ENCODE peak calls at places on chromosome 9, in six cellular contexts. H is mammary epithelial cell, P is heart left ventricle, Y is IMR-90, M is neural progenitor cell, F is coronary artery. I is an unnamed sample.

GRCh38 chr9:93575706-93576295 is 583 bp upstream of the PHF2 start:
- DNase-seq in H (peak), P (peak), Y (peak), M (peak), F (peak), I (no peak)

GRCh38 chr9:97980479-97980803 is 2.7 kb upstream of the ANP32B start:
- DNase-seq in H (no peak), P (peak), Y (no peak), M (no peak), F (no peak), I (no peak)

GRCh38 chr9:32378496-32378895 is 5.9 kb upstream of the ACO1 start:
- DNase-seq in H (peak), P (no peak), Y (peak), M (peak), F (no peak), I (no peak)

GRCh38 chr9:95615246-95615645 is 98.5 kb upstream of the PTCH1 start:
- DNase-seq in H (no peak), P (no peak), Y (no peak), M (no peak), F (no peak), I (no peak)

GRCh38 chr9:70569070-70569772 is 154.8 kb upstream of the KLF9 start:
- DNase-seq in H (no peak), P (no peak), Y (peak), M (no peak), F (no peak), I (no peak)

GRCh38 chr9:107360098-107360497 is 77.0 kb downstream of the RAD23B start:
- DNase-seq in H (no peak), P (no peak), Y (peak), M (no peak), F (no peak), I (no peak)

GRCh38 chr9:5336683-5337082 is 3.0 kb downstream of the RLN1 start:
- DNase-seq in H (no peak), P (no peak), Y (no peak), M (no peak), F (no peak), I (no peak)

GRCh38 chr9:18569941-18570630 is 96.1 kb downstream of the ADAMTSL1 start:
- DNase-seq in H (peak), P (no peak), Y (no peak), M (no peak), F (no peak), I (no peak)

GRCh38 chr9:81032831-81033230 is 656.5 kb downstream of the TLE1 start:
- DNase-seq in H (peak), P (no peak), Y (peak), M (no peak), F (no peak), I (no peak)

GRCh38 chr9:99112750-99113417 is 8.0 kb downstream of the TGFBR1 start:
- DNase-seq in H (no peak), P (no peak), Y (no peak), M (no peak), F (no peak), I (no peak)

GRCh38 chr9:115015018-115015635 is 84.7 kb upstream of the TNFSF8 start:
- DNase-seq in H (peak), P (no peak), Y (peak), M (peak), F (no peak), I (no peak)

GRCh38 chr9:123473226-123473625 is 117.2 kb downstream of the CRB2 start:
- DNase-seq in H (no peak), P (no peak), Y (no peak), M (peak), F (no peak), I (no peak)

GRCh38 chr9:5945112-5945511 is 54.4 kb downstream of the MLANA start:
- DNase-seq in H (no peak), P (no peak), Y (no peak), M (no peak), F (no peak), I (no peak)

GRCh38 chr9:17863213-17863883 is 284.5 kb downstream of the SH3GL2 start:
- DNase-seq in H (no peak), P (no peak), Y (no peak), M (no peak), F (no peak), I (no peak)

GRCh38 chr9:86407022-86407421 is 52.8 kb upstream of the TUT7 start:
- DNase-seq in H (peak), P (no peak), Y (peak), M (no peak), F (no peak), I (no peak)

GRCh38 chr9:116165912-116166311 is 12.3 kb downstream of the PAPPA start:
- DNase-seq in H (no peak), P (no peak), Y (peak), M (no peak), F (no peak), I (no peak)

GRCh38 chr9:35673132-35673997 is at the start of gene CA9:
- DNase-seq in H (no peak), P (no peak), Y (no peak), M (no peak), F (no peak), I (no peak)

GRCh38 chr9:125106285-125106893 is 36.9 kb downstream of the SCAI start:
- DNase-seq in H (peak), P (no peak), Y (peak), M (no peak), F (no peak), I (no peak)

GRCh38 chr9:131723632-131724031 is 16.2 kb downstream of the RAPGEF1 start:
- DNase-seq in H (no peak), P (no peak), Y (no peak), M (no peak), F (no peak), I (no peak)

GRCh38 chr9:7320139-7320538 is 479.4 kb downstream of the DMAC1 start:
- DNase-seq in H (peak), P (no peak), Y (peak), M (no peak), F (no peak), I (no peak)

GRCh38 chr9:130971294-130971849 is 32.3 kb upstream of the FIBCD1 start:
- DNase-seq in H (no peak), P (no peak), Y (no peak), M (no peak), F (no peak), I (peak)

GRCh38 chr9:98010450-98010849 is 27.3 kb downstream of the ANP32B start:
- DNase-seq in H (peak), P (no peak), Y (peak), M (peak), F (no peak), I (peak)

GRCh38 chr9:119005162-119005561 is 364.1 kb downstream of the BRINP1 start:
- DNase-seq in H (no peak), P (no peak), Y (no peak), M (peak), F (no peak), I (no peak)

GRCh38 chr9:95443301-95443700 is 73.5 kb downstream of the PTCH1 start:
- DNase-seq in H (no peak), P (no peak), Y (no peak), M (no peak), F (no peak), I (no peak)

GRCh38 chr9:135105938-135106491 is 18.5 kb downstream of the OLFM1 start:
- DNase-seq in H (no peak), P (peak), Y (no peak), M (peak), F (no peak), I (no peak)

GRCh38 chr9:79583957-79584654 is 12.3 kb downstream of the TLE4 start:
- DNase-seq in H (no peak), P (peak), Y (no peak), M (peak), F (no peak), I (no peak)

GRCh38 chr9:9913276-9913832 is 699.4 kb downstream of the PTPRD start:
- DNase-seq in H (no peak), P (no peak), Y (no peak), M (no peak), F (no peak), I (no peak)

GRCh38 chr9:37437010-37437409 is 14.5 kb downstream of the GRHPR start:
- DNase-seq in H (no peak), P (no peak), Y (no peak), M (no peak), F (no peak), I (no peak)

GRCh38 chr9:124217839-124218437 is 39.8 kb upstream of the NEK6 start:
- DNase-seq in H (no peak), P (no peak), Y (no peak), M (no peak), F (peak), I (no peak)

GRCh38 chr9:14345586-14346237 is 31.8 kb upstream of the NFIB start:
- DNase-seq in H (no peak), P (no peak), Y (no peak), M (peak), F (no peak), I (no peak)

GRCh38 chr9:129962889-129963703 is 79.9 kb downstream of the FNBP1 start:
- DNase-seq in H (peak), P (peak), Y (peak), M (peak), F (peak), I (no peak)

GRCh38 chr9:103533318-103533717 is 538.2 kb downstream of the CYLC2 start:
- DNase-seq in H (no peak), P (no peak), Y (no peak), M (no peak), F (no peak), I (no peak)

DNA sequence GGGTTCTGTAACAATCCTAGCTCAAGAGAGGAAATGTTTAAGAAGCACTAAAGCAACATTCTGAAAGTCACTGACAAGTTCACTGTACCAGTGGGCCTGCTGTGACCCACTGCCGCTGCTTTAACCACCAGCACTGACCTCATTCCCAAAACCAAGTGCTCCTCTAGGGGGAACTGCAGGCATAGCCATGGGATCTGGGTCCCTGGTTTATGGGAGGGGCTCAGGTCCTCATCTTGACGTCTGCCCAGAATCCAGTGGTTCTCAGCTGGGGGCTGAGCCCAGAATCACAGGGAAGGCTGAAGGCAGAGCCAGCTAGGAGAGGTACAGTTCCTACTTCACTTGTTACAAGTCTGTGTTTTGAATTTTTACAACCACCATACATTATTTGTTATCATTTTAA is 36.1 kb upstream of the SLC2A8 start:
- DNase-seq in H (peak), P (no peak), Y (peak), M (peak), F (no peak), I (peak)
- TF ChIP-seq CTCF in H (peak), P (no peak), Y (peak), M (peak), F (no peak), I (no peak)

GRCh38 chr9:133499130-133499891 is 20.4 kb upstream of the SLC2A6 start:
- DNase-seq in H (no peak), P (no peak), Y (no peak), M (peak), F (no peak), I (no peak)
- TF ChIP-seq CTCF in H (no peak), P (no peak), Y (no peak), M (no peak), F (no peak), I (no peak)

GRCh38 chr9:34253460-34253837 is 74.6 kb downstream of the UBAP1 start:
- DNase-seq in H (peak), P (peak), Y (peak), M (no peak), F (no peak), I (no peak)
- TF ChIP-seq CTCF in H (peak), P (peak), Y (peak), M (no peak), F (no peak), I (no peak)

GRCh38 chr9:89639367-89639795 is 34.6 kb downstream of the GADD45G start:
- DNase-seq in H (no peak), P (peak), Y (no peak), M (no peak), F (peak), I (no peak)
- TF ChIP-seq CTCF in H (no peak), P (peak), Y (no peak), M (no peak), F (no peak), I (no peak)

GRCh38 chr9:127979015-127979332 is 1.8 kb downstream of the EEIG1 start:
- DNase-seq in H (no peak), P (no peak), Y (no peak), M (no peak), F (no peak), I (no peak)

GRCh38 chr9:127976498-127976897 is 4.3 kb downstream of the EEIG1 start:
- DNase-seq in H (no peak), P (no peak), Y (no peak), M (no peak), F (no peak), I (no peak)

GRCh38 chr9:127979333-127980055 is 1.3 kb downstream of the EEIG1 start:
- DNase-seq in H (peak), P (no peak), Y (peak), M (peak), F (no peak), I (no peak)

GRCh38 chr9:127976943-127977871 is 3.6 kb downstream of the EEIG1 start:
- DNase-seq in H (no peak), P (no peak), Y (no peak), M (no peak), F (no peak), I (no peak)

DNA sequence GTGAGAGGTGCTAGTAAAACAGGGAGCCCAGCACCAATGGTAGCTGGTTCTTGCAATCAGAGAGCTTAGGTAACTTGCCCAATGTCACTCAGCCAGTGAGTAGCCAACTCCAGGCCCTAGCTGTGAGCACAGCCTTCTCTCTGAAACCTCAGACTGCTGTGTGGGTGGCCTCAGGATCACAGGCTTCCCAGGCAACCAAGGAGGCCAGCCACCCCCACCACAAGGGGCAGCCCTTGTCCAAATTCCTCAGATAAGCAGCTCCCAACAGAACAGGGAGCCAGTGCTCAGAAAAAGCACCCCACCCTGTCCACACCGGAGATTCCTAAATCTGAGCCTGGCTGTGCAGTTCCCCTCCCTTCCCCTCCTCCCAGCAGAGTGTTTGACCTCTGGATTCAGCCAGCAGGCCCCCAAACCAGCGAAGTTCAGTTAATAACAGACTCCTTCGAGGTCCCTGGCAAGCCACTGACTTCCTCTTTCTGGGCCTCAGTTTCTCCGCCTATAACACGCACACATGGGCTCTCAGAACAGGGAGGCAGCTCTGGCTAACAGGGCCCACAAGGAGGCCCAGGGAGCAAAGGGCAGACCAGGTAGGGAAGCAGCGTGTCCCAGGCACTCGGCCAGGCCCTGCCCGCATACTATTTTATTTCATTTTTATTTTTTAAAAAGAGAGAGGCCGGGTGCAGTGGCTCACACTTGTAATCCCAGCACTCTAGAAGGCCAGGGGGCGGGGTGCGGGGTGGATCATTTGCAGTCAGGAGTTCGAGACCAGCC is 2.7 kb downstream of the EEIG1 start:
- DNase-seq in H (peak), P (peak), Y (peak), M (peak), F (peak), I (no peak)
- TF ChIP-seq CTCF in H (peak), P (peak), Y (no peak), M (peak), F (no peak), I (peak)

DNA sequence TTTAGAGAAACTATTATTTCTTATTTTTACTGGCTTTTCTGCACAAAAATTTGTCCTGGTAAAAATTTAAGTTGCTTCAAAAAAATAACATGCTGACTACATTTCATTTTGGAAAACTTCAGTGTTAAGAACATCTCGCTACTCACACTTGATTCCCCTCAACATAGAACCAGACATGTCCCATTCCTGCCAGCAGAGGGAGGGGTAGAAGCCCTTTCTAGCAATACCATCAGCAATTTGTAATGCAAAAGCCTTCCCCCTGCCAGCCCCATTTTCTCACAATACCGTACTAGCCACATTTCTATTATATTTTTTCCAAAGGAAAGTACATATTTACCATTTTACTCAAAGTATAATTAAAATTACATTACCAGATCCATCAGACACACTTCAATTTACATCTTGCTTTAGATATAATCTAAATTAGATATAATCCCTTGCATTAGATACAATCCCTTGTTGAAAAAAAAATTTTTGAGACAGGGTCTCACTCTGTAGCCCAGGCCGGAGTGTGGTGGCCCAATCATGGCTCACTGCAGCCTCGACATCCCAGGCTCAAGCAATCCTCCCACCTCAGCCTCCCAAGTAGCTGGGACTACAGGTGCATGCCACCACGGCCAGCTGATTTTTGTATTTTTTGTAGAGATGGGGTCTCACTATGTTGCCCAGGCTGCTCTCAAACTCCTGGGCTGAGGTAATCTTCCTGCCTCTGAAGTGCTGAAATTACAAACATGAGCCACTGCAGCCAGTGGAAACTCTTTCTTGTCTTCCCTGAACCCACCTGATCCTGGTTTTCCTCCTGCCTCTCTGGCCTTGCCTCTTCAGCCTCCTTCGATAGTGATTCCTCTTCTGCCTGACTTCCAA is 39.6 kb upstream of the IDNK start:
- DNase-seq in H (peak), P (peak), Y (peak), M (peak), F (no peak), I (no peak)
- TF ChIP-seq CTCF in H (peak), P (peak), Y (peak), M (peak), F (peak), I (peak)

DNA sequence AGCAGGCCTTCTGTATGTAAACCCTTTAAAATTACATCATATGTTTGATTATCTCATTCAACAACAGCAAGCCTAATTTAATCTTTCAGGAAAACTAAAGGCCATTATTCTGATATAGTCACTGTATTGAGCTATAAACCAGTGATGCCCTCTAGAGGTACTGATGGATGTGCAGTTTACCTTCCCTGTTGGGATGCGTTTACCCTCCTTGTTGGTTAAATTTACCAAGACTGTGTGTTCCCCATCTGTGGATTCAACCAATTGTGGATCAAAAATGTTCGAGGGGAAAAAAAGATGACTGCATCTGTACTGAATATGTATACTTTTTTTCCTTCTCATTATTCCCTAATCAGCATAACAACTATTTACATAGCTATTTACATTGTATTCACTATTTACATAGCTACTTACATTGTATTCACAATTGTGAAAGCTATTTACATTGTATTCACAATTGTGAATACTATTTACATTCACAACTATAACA is 3.7 kb upstream of the BAAT start:
- DNase-seq in H (no peak), P (no peak), Y (no peak), M (no peak), F (no peak), I (no peak)
- TF ChIP-seq CTCF in H (peak), P (no peak), Y (peak), M (peak), F (no peak), I (no peak)

GRCh38 chr9:133693703-133694529 is 44.2 kb downstream of the SARDH start:
- DNase-seq in H (no peak), P (no peak), Y (no peak), M (no peak), F (no peak), I (no peak)
- TF ChIP-seq CTCF in H (no peak), P (no peak), Y (no peak), M (no peak), F (no peak), I (no peak)

DNA sequence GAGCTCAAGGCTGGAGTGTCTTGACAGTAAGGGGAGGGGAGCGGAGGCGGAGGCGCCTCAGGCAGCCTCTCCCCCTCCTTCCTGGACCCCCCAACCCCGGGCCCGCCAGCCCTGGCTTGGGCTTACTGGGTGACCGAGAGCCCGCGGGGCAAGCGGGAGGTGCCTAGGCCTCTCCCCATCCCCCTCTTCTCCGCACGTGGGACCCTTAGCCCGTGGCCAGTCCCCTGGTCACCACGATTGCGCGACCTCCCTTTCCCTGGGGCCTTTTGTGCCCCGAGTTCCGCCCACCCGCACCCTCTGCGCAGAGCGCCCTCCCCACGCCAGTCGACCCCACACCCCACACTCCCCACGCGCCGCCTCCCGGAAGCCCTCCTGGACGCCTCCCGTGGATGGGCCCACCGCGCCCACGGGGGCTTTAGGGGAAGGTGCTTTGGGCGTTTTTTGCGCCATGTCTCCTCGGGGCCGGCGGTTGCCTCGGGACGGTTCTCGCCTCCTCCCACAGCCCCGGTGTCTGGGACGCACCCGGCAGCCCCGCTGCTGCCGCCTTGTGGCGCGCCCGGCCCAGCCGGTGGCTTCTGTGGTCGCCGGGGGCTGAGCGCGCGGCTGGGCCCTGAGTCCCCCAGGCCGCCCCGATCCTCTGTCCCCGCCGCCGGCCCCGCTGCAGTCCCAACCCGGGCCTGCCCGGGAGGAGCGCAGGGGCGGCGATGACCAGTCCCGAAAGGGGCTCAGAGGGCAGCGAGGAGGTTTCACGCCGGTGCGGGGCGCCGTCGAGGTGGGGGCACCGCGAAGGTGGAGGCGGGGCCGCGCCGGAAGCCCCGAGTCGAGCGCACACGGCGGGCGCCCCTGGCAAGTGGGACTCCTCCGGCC is 3.2 kb downstream of the TOR4A start:
- DNase-seq in H (no peak), P (peak), Y (no peak), M (peak), F (peak), I (peak)
- TF ChIP-seq CTCF in H (peak), P (peak), Y (peak), M (peak), F (no peak), I (peak)